ENCODE peak calls at places on chromosomes 13 and 19, in five cellular contexts. N is mammary epithelial cell, J is GM23338, T is neural progenitor cell, B is hepatocyte. S is an unnamed sample.

GRCh38 chr13:101512650-101513049 is 60.2 kb downstream of the ITGBL1 start:
- DNase-seq in N (no peak), J (no peak), T (no peak), B (no peak), S (no peak)

GRCh38 chr13:26062853-26063444 is 11.1 kb upstream of the SHISA2 start:
- DNase-seq in N (peak), J (peak), T (peak), B (peak), S (peak)

GRCh38 chr19:47152632-47153031 is 22.0 kb downstream of the SAE1 start:
- DNase-seq in N (peak), J (no peak), T (no peak), B (peak), S (no peak)

GRCh38 chr13:106986687-106987434 is 418.9 kb upstream of the ARGLU1 start:
- DNase-seq in N (no peak), J (no peak), T (no peak), B (peak), S (no peak)

GRCh38 chr13:84563611-84564010 is 681.3 kb upstream of the SLITRK1 start:
- DNase-seq in N (no peak), J (no peak), T (no peak), B (no peak), S (no peak)

GRCh38 chr19:18608102-18608804 is 1.7 kb upstream of the CRLF1 start:
- DNase-seq in N (no peak), J (peak), T (no peak), B (no peak), S (no peak)

GRCh38 chr19:55255618-55256423 is 3.0 kb downstream of the PPP6R1 start:
- DNase-seq in N (peak), J (no peak), T (no peak), B (no peak), S (peak)

GRCh38 chr13:20428666-20429644 is 96.7 kb downstream of the CRYL1 start:
- DNase-seq in N (peak), J (no peak), T (no peak), B (no peak), S (no peak)

GRCh38 chr19:11069451-11070009 is 19.7 kb upstream of the LDLR start:
- DNase-seq in N (no peak), J (peak), T (no peak), B (no peak), S (peak)

GRCh38 chr13:49995535-49996165 is 1.2 kb upstream of the TRIM13 start:
- DNase-seq in N (no peak), J (peak), T (no peak), B (no peak), S (no peak)

GRCh38 chr13:36475468-36475867 is 43.2 kb downstream of the CCNA1 start:
- DNase-seq in N (peak), J (peak), T (peak), B (no peak), S (no peak)

GRCh38 chr19:35206855-35207254 is 21.7 kb downstream of the FAM187B start:
- DNase-seq in N (no peak), J (no peak), T (no peak), B (no peak), S (no peak)

GRCh38 chr13:76667551-76667950 is 218.7 kb downstream of the KCTD12 start:
- DNase-seq in N (peak), J (no peak), T (no peak), B (peak), S (no peak)

GRCh38 chr19:3370214-3370720 is 3.9 kb downstream of the NFIC start:
- DNase-seq in N (no peak), J (peak), T (no peak), B (peak), S (no peak)

GRCh38 chr19:23071087-23071511 is 45.7 kb upstream of the ZNF730 start:
- DNase-seq in N (no peak), J (peak), T (no peak), B (no peak), S (no peak)

GRCh38 chr13:26957163-26957562 is 196.6 kb upstream of the GPR12 start:
- DNase-seq in N (no peak), J (no peak), T (no peak), B (no peak), S (no peak)

GRCh38 chr19:46495789-46496099 is at the start of gene PNMA8B:
- DNase-seq in N (peak), J (peak), T (peak), B (peak), S (no peak)

GRCh38 chr13:42970824-42971669 is 21.0 kb downstream of the EPSTI1 start:
- DNase-seq in N (peak), J (peak), T (peak), B (peak), S (peak)

GRCh38 chr19:8904597-8904996 is 72.4 kb downstream of the MBD3L1 start:
- DNase-seq in N (no peak), J (no peak), T (no peak), B (no peak), S (no peak)

GRCh38 chr19:28883241-28883693 is 329.7 kb downstream of the UQCRFS1 start:
- DNase-seq in N (no peak), J (peak), T (peak), B (no peak), S (no peak)

GRCh38 chr13:98875146-98875729 is 102.6 kb downstream of the DOCK9 start:
- DNase-seq in N (no peak), J (peak), T (no peak), B (no peak), S (no peak)

GRCh38 chr13:91725646-91726045 is 327.2 kb downstream of the GPC5 start:
- DNase-seq in N (no peak), J (no peak), T (no peak), B (no peak), S (no peak)

GRCh38 chr19:47700934-47701716 is 12.1 kb upstream of the EHD2 start:
- DNase-seq in N (no peak), J (no peak), T (no peak), B (no peak), S (no peak)

GRCh38 chr19:44753932-44754742 is 5.6 kb downstream of the BCL3 start:
- DNase-seq in N (peak), J (peak), T (peak), B (peak), S (peak)

GRCh38 chr19:42252365-42253244 is 2.3 kb downstream of the ERF start:
- DNase-seq in N (peak), J (peak), T (no peak), B (peak), S (no peak)

GRCh38 chr13:98719527-98720250 is 32.8 kb downstream of the SLC15A1 start:
- DNase-seq in N (no peak), J (no peak), T (no peak), B (no peak), S (no peak)

GRCh38 chr19:48749571-48750198 is 2.8 kb downstream of the FUT1 start:
- DNase-seq in N (no peak), J (no peak), T (no peak), B (no peak), S (no peak)

GRCh38 chr13:28492527-28493367 is 2.2 kb downstream of the FLT1 start:
- DNase-seq in N (no peak), J (peak), T (peak), B (no peak), S (peak)

GRCh38 chr19:40247178-40247577 is 20.7 kb upstream of the CCNP start:
- DNase-seq in N (no peak), J (no peak), T (no peak), B (no peak), S (no peak)

GRCh38 chr13:33554919-33555791 is 262.8 kb upstream of the RFC3 start:
- DNase-seq in N (no peak), J (peak), T (peak), B (no peak), S (no peak)

GRCh38 chr13:112061367-112062046 is 5.4 kb upstream of the SOX1 start:
- DNase-seq in N (no peak), J (peak), T (peak), B (no peak), S (no peak)
- TF ChIP-seq EZH2 in N (peak), J (peak), T (peak), B (peak), S (no peak)

GRCh38 chr19:31980851-31981250 is 364.6 kb upstream of the ZNF507 start:
- DNase-seq in N (no peak), J (no peak), T (no peak), B (no peak), S (no peak)
- TF ChIP-seq EZH2 in N (no peak), J (no peak), T (no peak), B (no peak), S (no peak)

GRCh38 chr19:53962887-53963435 is at the start of gene CACNG8:
- DNase-seq in N (no peak), J (peak), T (peak), B (no peak), S (no peak)
- TF ChIP-seq EZH2 in N (no peak), J (no peak), T (no peak), B (no peak), S (no peak)

GRCh38 chr19:2288743-2289713 is 7.1 kb upstream of the PEAK3 start:
- DNase-seq in N (no peak), J (peak), T (no peak), B (no peak), S (no peak)
- TF ChIP-seq EZH2 in N (no peak), J (no peak), T (no peak), B (no peak), S (peak)